ENCODE peak calls at places on chromosomes 16 and 17, in four cellular contexts. M is GM12891, K is K562, O is GM12878. J is an unnamed sample.

GRCh38 chr17:73118876-73119485 is 26.5 kb upstream of the SLC39A11 start:
- DNase-seq in M (no peak), K (no peak), O (no peak), J (no peak)

GRCh38 chr17:17812211-17813054 is 24.4 kb downstream of the SREBF1 start:
- DNase-seq in M (peak; percentile 95), K (peak; percentile 78), O (no peak), J (no peak)

GRCh38 chr17:71412803-71413202 is 708.0 kb upstream of the SOX9 start:
- DNase-seq in M (no peak), K (no peak), O (no peak), J (no peak)

GRCh38 chr17:77405867-77406513 is 265.2 kb downstream of the SEC14L1 start:
- DNase-seq in M (no peak), K (no peak), O (no peak), J (peak; percentile 90)

GRCh38 chr16:84086357-84086756 is 30.4 kb downstream of the MBTPS1 start:
- DNase-seq in M (no peak), K (no peak), O (no peak), J (no peak)

GRCh38 chr16:79283578-79283977 is 317.0 kb downstream of the MAF start:
- DNase-seq in M (no peak), K (no peak), O (no peak), J (no peak)

GRCh38 chr16:12358898-12359297 is 382.4 kb downstream of the SNX29 start:
- DNase-seq in M (no peak), K (no peak), O (no peak), J (no peak)

GRCh38 chr17:82859431-82860403 is 19.9 kb upstream of the ZNF750 start:
- DNase-seq in M (peak; percentile 68), K (peak; percentile 74), O (peak; percentile 63), J (peak; percentile 67)

GRCh38 chr17:35725917-35726608 is 5.4 kb upstream of the RASL10B start:
- DNase-seq in M (no peak), K (no peak), O (no peak), J (no peak)

GRCh38 chr17:3667366-3668278 is 756 bp downstream of the TAX1BP3 start:
- DNase-seq in M (no peak), K (peak; percentile 87), O (no peak), J (peak; percentile 4)

GRCh38 chr17:48721009-48721402 is 1.3 kb downstream of the PRAC1 start:
- DNase-seq in M (no peak), K (no peak), O (no peak), J (no peak)

GRCh38 chr16:57277586-57277985 is 6.9 kb downstream of the PLLP start:
- DNase-seq in M (no peak), K (no peak), O (no peak), J (no peak)

GRCh38 chr17:38585805-38586529 is 19.8 kb downstream of the SRCIN1 start:
- DNase-seq in M (no peak), K (no peak), O (no peak), J (no peak)

GRCh38 chr17:48755346-48755745 is 26.8 kb upstream of the HOXB13 start:
- DNase-seq in M (no peak), K (no peak), O (no peak), J (peak; percentile 5)

DNA sequence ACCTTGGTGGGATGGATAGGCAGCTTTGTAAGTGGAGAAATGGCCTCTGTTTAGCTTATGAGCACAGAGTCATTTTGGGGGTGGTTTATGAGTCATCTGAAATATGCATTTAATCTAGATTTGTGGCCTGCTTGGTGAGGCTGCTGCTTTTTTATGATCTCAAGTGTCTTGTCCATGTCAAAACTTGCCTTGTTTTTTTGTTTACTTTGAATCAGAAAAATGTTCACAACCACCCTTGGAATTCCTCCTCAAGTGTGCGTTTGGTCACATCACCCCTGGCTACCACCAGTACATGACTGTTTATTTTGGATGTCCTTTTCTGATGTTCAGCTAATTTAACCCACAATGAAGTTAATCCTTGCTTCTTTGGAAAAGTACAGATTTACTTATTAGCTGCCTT is 64.6 kb downstream of the FTO start:
- DNase-seq in M (no peak), K (no peak), O (no peak), J (no peak)
- TF ChIP-seq SPI1 in M (no peak), K (no peak), O (no peak), J (no peak)

DNA sequence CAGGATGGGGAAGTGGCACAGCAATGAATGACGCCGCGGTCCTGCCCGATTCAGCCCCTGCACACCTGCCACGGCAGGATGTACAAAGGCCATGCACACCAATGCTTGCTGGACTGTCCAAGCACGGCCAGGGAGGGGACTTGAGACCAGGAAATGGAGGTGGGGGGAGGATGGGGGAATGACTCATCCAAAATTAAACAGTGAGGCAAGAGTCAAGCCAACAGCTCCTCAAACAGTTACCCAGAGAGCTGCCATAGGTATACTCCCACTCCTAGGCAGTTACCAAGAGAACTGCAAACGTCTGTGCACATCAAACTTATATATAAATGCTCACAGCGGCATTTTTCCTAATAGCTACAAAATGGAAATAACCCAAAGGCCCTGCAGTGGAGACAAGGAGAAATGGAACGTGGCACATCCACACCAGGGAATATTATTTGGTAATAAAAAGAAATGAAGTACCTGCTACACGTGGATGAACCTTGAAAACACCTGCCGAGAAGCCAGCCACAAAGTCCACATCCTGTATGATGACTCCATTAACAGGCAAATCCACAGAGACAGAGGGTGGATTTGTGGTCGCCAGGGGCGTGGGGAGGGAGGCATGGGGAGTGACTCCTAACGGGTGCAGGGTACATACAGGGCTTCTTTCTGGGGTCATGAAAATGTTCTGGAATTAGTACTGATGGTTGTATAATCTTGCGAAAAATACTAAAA is 54.1 kb downstream of the VAC14 start:
- DNase-seq in M (no peak), K (peak; percentile 88), O (no peak), J (peak; percentile 67)
- TF ChIP-seq POLR2AphosphoS5 in M (no peak), K (no peak), O (no peak), J (no peak)

GRCh38 chr16:1280783-1281182 is 24.9 kb downstream of the TPSD1 start:
- DNase-seq in M (no peak), K (no peak), O (no peak), J (no peak)
- TF ChIP-seq SPI1 in M (no peak), K (no peak), O (no peak), J (no peak)

GRCh38 chr16:1543085-1543896 is 9.8 kb downstream of the TMEM204 start:
- DNase-seq in M (peak; percentile 59), K (peak; percentile 84), O (peak; percentile 20), J (peak; percentile 69)
- TF ChIP-seq POLR2AphosphoS5 in M (no peak), K (no peak), O (no peak), J (no peak)

GRCh38 chr16:70381604-70382342 is 35.1 kb downstream of the DDX19A start:
- DNase-seq in M (no peak), K (no peak), O (no peak), J (no peak)

GRCh38 chr16:70380919-70381603 is 34.4 kb downstream of the DDX19A start:
- DNase-seq in M (peak; percentile 93), K (peak; percentile 35), O (peak; percentile 91), J (peak; percentile 96)

GRCh38 chr16:70378869-70379493 is 32.3 kb downstream of the DDX19A start:
- DNase-seq in M (no peak), K (no peak), O (no peak), J (no peak)

GRCh38 chr16:70380205-70380918 is 33.7 kb downstream of the DDX19A start:
- DNase-seq in M (no peak), K (no peak), O (no peak), J (peak; percentile 76)

DNA sequence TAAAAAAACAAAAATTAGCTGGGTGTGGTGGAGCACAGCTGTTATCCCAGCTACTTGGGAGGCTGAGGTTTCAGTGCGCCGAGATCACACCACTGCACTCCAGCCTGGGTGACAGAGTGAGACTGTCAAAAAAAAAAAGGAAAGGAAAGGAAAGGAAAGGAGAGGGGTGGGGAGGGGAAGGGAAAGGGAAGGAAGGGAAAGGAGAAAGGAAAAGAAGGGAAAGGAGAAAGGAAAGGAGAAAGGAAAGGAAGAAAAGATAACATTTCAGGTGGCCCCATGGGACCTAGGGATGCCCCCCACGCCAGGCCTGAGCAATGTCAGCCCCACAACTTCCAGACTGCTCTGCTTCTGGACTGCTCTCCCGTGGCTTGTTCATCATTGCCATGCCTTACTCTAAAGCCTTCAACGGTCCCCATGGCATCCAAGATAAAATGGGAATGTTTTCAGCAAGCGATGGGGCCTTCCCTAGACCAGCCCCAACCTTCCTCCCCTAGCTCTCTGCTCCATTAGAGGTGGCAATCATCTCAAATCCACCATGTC is 36.8 kb downstream of the DDX19A start:
- DNase-seq in M (no peak), K (no peak), O (no peak), J (no peak)
- TF ChIP-seq SPI1 in M (no peak), K (no peak), O (no peak), J (no peak)

GRCh38 chr17:8680402-8680801 is 49.9 kb upstream of the MYH10 start:
- DNase-seq in M (no peak), K (no peak), O (no peak), J (no peak)

GRCh38 chr17:8683355-8683754 is 52.8 kb upstream of the MYH10 start:
- DNase-seq in M (no peak), K (no peak), O (no peak), J (no peak)

GRCh38 chr17:8680850-8681174 is 50.3 kb upstream of the MYH10 start:
- DNase-seq in M (no peak), K (no peak), O (no peak), J (no peak)

GRCh38 chr17:8679136-8679535 is 48.6 kb upstream of the MYH10 start:
- DNase-seq in M (no peak), K (no peak), O (no peak), J (no peak)

GRCh38 chr17:8681175-8681949 is 50.8 kb upstream of the MYH10 start:
- DNase-seq in M (no peak), K (no peak), O (no peak), J (no peak)
- TF ChIP-seq POLR2AphosphoS5 in M (no peak), K (no peak), O (no peak), J (no peak)

GRCh38 chr16:50266337-50267091 is at the start of gene ADCY7:
- DNase-seq in M (peak; percentile 74), K (peak; percentile 84), O (no peak), J (no peak)
- TF ChIP-seq SPI1 in M (peak; percentile 49), K (peak; percentile 73), O (peak; percentile 47), J (peak; percentile 64)

GRCh38 chr16:586645-587590 is 2.9 kb upstream of the RAB40C start:
- DNase-seq in M (no peak), K (no peak), O (no peak), J (no peak)
- TF ChIP-seq POLR2AphosphoS5 in M (no peak), K (peak; percentile 54), O (peak; percentile 49), J (peak; percentile 35)